ENCODE peak calls at places on chromosomes 4 and X, in five cellular contexts. C is HEK293T, N is NT2/D1, G is GM12878, Y is H1. R is an unnamed sample.

GRCh38 chr4:99028187-99028586 is 32.7 kb downstream of the METAP1 start:
- DNase-seq in C (no peak), Y (no peak), N (no peak), G (no peak), R (peak; percentile 19)

GRCh38 chrX:125289920-125290319 is 29.8 kb upstream of the TEX13C start:
- DNase-seq in C (no peak), Y (no peak), N (no peak), G (no peak), R (no peak)

GRCh38 chr4:39846135-39846534 is 131.6 kb downstream of the PDS5A start:
- DNase-seq in G (no peak), N (no peak), Y (no peak), C (no peak), R (no peak)

GRCh38 chrX:69238153-69238959 is 73.1 kb upstream of the PJA1 start:
- DNase-seq in N (no peak), C (no peak), Y (no peak), G (no peak), R (no peak)

GRCh38 chr4:73257995-73258667 is 467 bp downstream of the ANKRD17 start:
- DNase-seq in C (peak; percentile 31), Y (peak; percentile 55), N (no peak), G (no peak), R (peak; percentile 53)

GRCh38 chr4:6282247-6282646 is 12.6 kb downstream of the WFS1 start:
- DNase-seq in C (no peak), Y (no peak), G (no peak), N (no peak), R (no peak)

GRCh38 chr4:171928336-171928735 is 115.1 kb downstream of the GALNTL6 start:
- DNase-seq in G (no peak), Y (no peak), C (no peak), N (no peak), R (no peak)

GRCh38 chr4:102625232-102625930 is 124.2 kb downstream of the NFKB1 start:
- DNase-seq in C (peak; percentile 25), G (no peak), Y (no peak), N (no peak), R (peak; percentile 59)

GRCh38 chr4:7518871-7519637 is 84.3 kb upstream of the PSAPL1 start:
- DNase-seq in C (no peak), N (no peak), Y (no peak), G (no peak), R (no peak)

GRCh38 chr4:54050214-54050904 is 14.0 kb downstream of the CHIC2 start:
- DNase-seq in G (no peak), Y (no peak), C (no peak), N (no peak), R (no peak)

GRCh38 chr4:14338206-14338605 is 664.1 kb upstream of the CPEB2 start:
- DNase-seq in Y (no peak), G (no peak), C (no peak), N (no peak), R (no peak)

GRCh38 chr4:22500831-22501714 is 14.8 kb downstream of the ADGRA3 start:
- DNase-seq in C (no peak), G (peak; percentile 28), N (no peak), Y (no peak), R (no peak)

GRCh38 chrX:2829469-2830246 is 928 bp downstream of the GYG2 start:
- DNase-seq in G (no peak), Y (no peak), N (no peak), C (no peak), R (no peak)

GRCh38 chr4:7281316-7282093 is 89.2 kb downstream of the SORCS2 start:
- DNase-seq in C (no peak), G (no peak), Y (no peak), N (no peak), R (no peak)

GRCh38 chr4:89781321-89781720 is 55.6 kb downstream of the SNCA start:
- DNase-seq in Y (no peak), N (no peak), G (no peak), C (no peak), R (no peak)

GRCh38 chr4:52915730-52916129 is 53.6 kb downstream of the RASL11B start:
- DNase-seq in Y (no peak), C (no peak), G (no peak), N (no peak), R (no peak)

GRCh38 chr4:98658287-98659105 is at the start of gene TSPAN5:
- DNase-seq in Y (peak; percentile 82), N (peak; percentile 52), G (no peak), C (peak; percentile 80), R (peak; percentile 12)

GRCh38 chr4:113452868-113453620 is 308.5 kb downstream of the CAMK2D start:
- DNase-seq in G (no peak), C (no peak), N (peak; percentile 80), Y (no peak), R (no peak)

GRCh38 chr4:113159901-113160545 is 110.6 kb downstream of the ANK2 start:
- DNase-seq in Y (no peak), G (no peak), C (no peak), N (no peak), R (no peak)

GRCh38 chr4:36000941-36001557 is 243.3 kb downstream of the ARAP2 start:
- DNase-seq in Y (no peak), C (no peak), G (no peak), N (no peak), R (no peak)

GRCh38 chrX:13689519-13690211 is 737 bp downstream of the RAB9A start:
- DNase-seq in N (no peak), C (peak; percentile 18), G (no peak), Y (no peak), R (no peak)

GRCh38 chr4:185203380-185204237 is at the start of gene CFAP97:
- DNase-seq in N (no peak), G (no peak), Y (peak; percentile 68), C (peak; percentile 43), R (peak; percentile 65)
- TF ChIP-seq SUZ12 in N (no peak), G (no peak), Y (no peak), C (no peak), R (no peak)

GRCh38 chr4:33072340-33073089 is 2352.3 kb downstream of the PCDH7 start:
- DNase-seq in C (no peak), N (no peak), Y (no peak), G (no peak), R (no peak)

GRCh38 chr4:33071552-33071951 is 2351.4 kb downstream of the PCDH7 start:
- DNase-seq in C (no peak), N (no peak), G (no peak), Y (no peak), R (no peak)

GRCh38 chr4:33068539-33068938 is 2348.4 kb downstream of the PCDH7 start:
- DNase-seq in Y (no peak), N (no peak), C (no peak), G (no peak), R (no peak)

GRCh38 chr4:33078145-33078544 is 2358.0 kb downstream of the PCDH7 start:
- DNase-seq in G (no peak), C (no peak), N (no peak), Y (no peak), R (no peak)

GRCh38 chr4:33073811-33074210 is 2353.6 kb downstream of the PCDH7 start:
- DNase-seq in Y (no peak), N (no peak), G (no peak), C (no peak), R (no peak)
- TF ChIP-seq SUZ12 in Y (no peak), N (no peak), G (no peak), C (no peak), R (no peak)

DNA sequence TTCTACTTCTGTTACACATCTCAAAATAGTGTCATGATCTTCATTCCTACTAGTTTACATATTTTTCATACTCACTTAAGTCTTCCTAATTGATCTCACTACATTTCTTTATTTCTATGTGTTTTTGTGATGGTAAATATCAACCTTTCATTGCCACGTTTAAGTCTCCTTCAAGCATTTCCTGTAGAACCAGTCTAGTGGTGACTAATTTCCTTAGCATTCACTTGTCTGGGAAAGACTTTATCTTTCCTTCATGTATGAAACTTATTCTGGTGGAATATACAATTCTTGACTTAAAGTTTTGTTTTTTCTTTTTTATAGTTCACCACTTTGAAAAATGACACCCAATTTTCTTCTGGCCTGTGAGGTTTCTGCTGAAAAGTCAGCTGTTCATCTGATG is 181.4 kb upstream of the NEIL3 start:
- DNase-seq in Y (no peak), C (no peak), G (no peak), N (no peak), R (no peak)
- TF ChIP-seq SUZ12 in Y (no peak), C (no peak), G (no peak), N (no peak), R (no peak)

GRCh38 chr4:85149656-85150055 is 183.2 kb upstream of the WDFY3 start:
- DNase-seq in N (no peak), C (no peak), Y (no peak), G (no peak), R (no peak)

GRCh38 chr4:85151786-85152185 is 185.3 kb upstream of the WDFY3 start:
- DNase-seq in Y (no peak), C (no peak), G (no peak), N (no peak), R (no peak)

GRCh38 chr4:85152490-85152889 is 186.0 kb upstream of the WDFY3 start:
- DNase-seq in Y (no peak), G (no peak), C (no peak), N (no peak), R (no peak)

GRCh38 chr4:85151349-85151748 is 184.9 kb upstream of the WDFY3 start:
- DNase-seq in Y (no peak), C (no peak), G (no peak), N (no peak), R (no peak)

DNA sequence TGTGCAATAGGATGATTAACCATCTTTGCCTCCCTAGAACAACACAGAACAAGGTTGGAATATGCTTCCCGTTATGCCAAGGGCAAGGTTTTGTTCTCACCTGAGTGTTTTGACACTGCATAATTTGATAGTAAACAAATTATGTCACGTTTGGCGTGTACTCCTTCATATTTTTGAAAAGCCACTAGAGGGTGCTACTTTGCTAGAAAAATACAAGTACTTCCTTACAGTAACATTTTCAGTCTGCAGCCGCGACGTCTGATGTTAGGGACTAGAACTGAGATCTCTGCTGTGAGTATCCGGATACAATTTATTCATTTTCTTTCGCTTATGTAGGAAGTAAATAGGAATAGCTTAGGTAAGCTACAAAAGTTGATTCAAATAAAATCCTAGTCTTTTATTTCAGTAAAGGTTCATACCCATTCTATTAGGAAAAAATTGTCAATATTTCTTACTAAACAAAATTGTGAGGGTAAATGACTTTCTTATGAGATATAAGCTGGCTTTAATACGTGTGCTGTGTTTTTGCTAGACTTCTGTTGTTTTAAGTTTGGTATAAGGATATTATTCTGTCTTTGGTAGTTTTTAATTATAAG is 181.1 kb upstream of the WDFY3 start:
- DNase-seq in Y (no peak), C (peak; percentile 48), N (no peak), G (peak; percentile 11), R (peak; percentile 50)
- TF ChIP-seq SUZ12 in Y (no peak), C (no peak), N (no peak), G (no peak), R (no peak)

GRCh38 chr4:55553442-55553841 is 6.7 kb upstream of the CLOCK start:
- DNase-seq in C (no peak), Y (peak; percentile 48), N (no peak), G (no peak), R (peak; percentile 67)
- TF ChIP-seq SUZ12 in C (no peak), Y (no peak), N (no peak), G (no peak), R (no peak)

R was measured in HepG2.